ENCODE peak calls at places on chromosomes 11 and 22, in six cellular contexts. R, B, Y, L, J and F are unnamed samples.

GRCh38 chr11:102428696-102429095 is 23.9 kb downstream of the TMEM123 start:
- DNase-seq in R (no peak), B (no peak), Y (no peak), L (no peak), J (no peak), F (peak)

GRCh38 chr11:124108158-124108557 is 7.1 kb upstream of the VWA5A start:
- DNase-seq in R (no peak), B (peak), Y (peak), L (no peak), J (peak), F (peak)

GRCh38 chr11:33263549-33263948 is 6.4 kb downstream of the HIPK3 start:
- DNase-seq in R (no peak), B (no peak), Y (no peak), L (no peak), J (no peak), F (no peak)

GRCh38 chr11:119964136-119965025 is 173.5 kb downstream of the TRIM29 start:
- DNase-seq in R (no peak), B (no peak), Y (no peak), L (no peak), J (no peak), F (no peak)

GRCh38 chr22:47095395-47096122 is 333.1 kb downstream of the TBC1D22A start:
- DNase-seq in R (no peak), B (no peak), Y (no peak), L (no peak), J (no peak), F (no peak)

GRCh38 chr22:47092896-47093311 is 330.5 kb downstream of the TBC1D22A start:
- DNase-seq in R (peak), B (no peak), Y (no peak), L (no peak), J (no peak), F (peak)

GRCh38 chr11:32088117-32088941 is 2.5 kb upstream of the RCN1 start:
- DNase-seq in R (peak), B (peak), Y (peak), L (no peak), J (peak), F (peak)

GRCh38 chr22:38850941-38851849 is 7.4 kb upstream of the NPTXR start:
- DNase-seq in R (peak), B (no peak), Y (no peak), L (no peak), J (no peak), F (peak)

GRCh38 chr11:126352934-126353801 is 2.3 kb upstream of the ST3GAL4 start:
- DNase-seq in R (peak), B (no peak), Y (peak), L (no peak), J (no peak), F (peak)

GRCh38 chr11:47477323-47477722 is 28.4 kb upstream of the RAPSN start:
- DNase-seq in R (peak), B (no peak), Y (no peak), L (no peak), J (no peak), F (peak)

GRCh38 chr22:32615874-32616564 is 141.4 kb downstream of the FBXO7 start:
- DNase-seq in R (no peak), B (no peak), Y (no peak), L (no peak), J (no peak), F (no peak)

GRCh38 chr11:96000064-96000463 is 76.2 kb upstream of the MTMR2 start:
- DNase-seq in R (no peak), B (no peak), Y (no peak), L (no peak), J (no peak), F (no peak)

GRCh38 chr22:45878901-45879551 is 97.9 kb downstream of the WNT7B start:
- DNase-seq in R (no peak), B (no peak), Y (no peak), L (no peak), J (no peak), F (no peak)

GRCh38 chr22:17117400-17117799 is 3.8 kb downstream of the TMEM121B start:
- DNase-seq in R (no peak), B (no peak), Y (no peak), L (no peak), J (no peak), F (no peak)

GRCh38 chr22:30245181-30245984 is 1.2 kb downstream of the LIF start:
- DNase-seq in R (no peak), B (no peak), Y (no peak), L (no peak), J (no peak), F (peak)

GRCh38 chr11:30360741-30361140 is 37.8 kb downstream of the ARL14EP start:
- DNase-seq in R (no peak), B (no peak), Y (no peak), L (no peak), J (no peak), F (no peak)

GRCh38 chr22:50286701-50287318 is 16.6 kb upstream of the MAPK11 start:
- DNase-seq in R (no peak), B (no peak), Y (no peak), L (no peak), J (no peak), F (no peak)

GRCh38 chr11:75768112-75768908 is at the start of gene DGAT2:
- DNase-seq in R (peak), B (peak), Y (peak), L (no peak), J (peak), F (peak)

GRCh38 chr22:36027960-36028645 is 521 bp downstream of the RBFOX2 start:
- DNase-seq in R (no peak), B (no peak), Y (no peak), L (no peak), J (no peak), F (no peak)

GRCh38 chr11:75264356-75264755 is 23.8 kb downstream of the TPBGL start:
- DNase-seq in R (no peak), B (no peak), Y (no peak), L (no peak), J (no peak), F (no peak)

GRCh38 chr22:46122980-46123693 is 27.2 kb upstream of the PPARA start:
- DNase-seq in R (no peak), B (no peak), Y (no peak), L (no peak), J (peak), F (peak)

GRCh38 chr11:132312616-132313210 is 942.3 kb downstream of the NTM start:
- DNase-seq in R (peak), B (no peak), Y (no peak), L (no peak), J (no peak), F (peak)

GRCh38 chr22:49243965-49244364 is 583.7 kb downstream of the BRD1 start:
- DNase-seq in R (no peak), B (no peak), Y (no peak), L (no peak), J (no peak), F (no peak)

GRCh38 chr22:19775496-19776325 is 15.1 kb downstream of the TBX1 start:
- DNase-seq in R (no peak), B (no peak), Y (no peak), L (no peak), J (no peak), F (no peak)

GRCh38 chr11:84722583-84723108 is 904.5 kb downstream of the DLG2 start:
- DNase-seq in R (no peak), B (no peak), Y (no peak), L (no peak), J (no peak), F (no peak)

GRCh38 chr11:69877235-69877634 is 58.0 kb upstream of the FGF3 start:
- DNase-seq in R (no peak), B (no peak), Y (no peak), L (no peak), J (no peak), F (no peak)

GRCh38 chr22:20781272-20781990 is 7.5 kb downstream of the SERPIND1 start:
- DNase-seq in R (peak), B (no peak), Y (peak), L (no peak), J (no peak), F (no peak)

GRCh38 chr11:109963101-109963500 is 130.1 kb upstream of the ZC3H12C start:
- DNase-seq in R (no peak), B (no peak), Y (no peak), L (no peak), J (no peak), F (no peak)

GRCh38 chr11:27471588-27472397 is 797 bp downstream of the LGR4 start:
- DNase-seq in R (no peak), B (peak), Y (no peak), L (no peak), J (peak), F (no peak)

GRCh38 chr22:35409783-35410662 is 10.1 kb downstream of the MCM5 start:
- DNase-seq in R (no peak), B (no peak), Y (no peak), L (peak), J (no peak), F (no peak)

GRCh38 chr11:6431861-6432260 is 8.9 kb downstream of the HPX start:
- DNase-seq in R (peak), B (no peak), Y (peak), L (no peak), J (no peak), F (peak)